ENCODE peak calls at places on chromosomes 5 and 9, in six cellular contexts. K, N, B, H, A and W are unnamed samples.

GRCh38 chr9:34454571-34455065 is 3.8 kb downstream of the FAM219A start:
- DNase-seq in H (peak; percentile 14), B (no peak), K (no peak), A (no peak), N (no peak), W (no peak)

GRCh38 chr9:15087031-15087417 is 176.8 kb upstream of the FREM1 start:
- DNase-seq in B (no peak), N (no peak), K (no peak), H (no peak), A (no peak), W (no peak)

GRCh38 chr5:3350781-3351180 is 244.9 kb upstream of the IRX1 start:
- DNase-seq in H (no peak), B (no peak), K (no peak), A (no peak), N (no peak), W (no peak)

GRCh38 chr5:154244476-154244875 is 53.9 kb downstream of the GALNT10 start:
- DNase-seq in N (no peak), K (no peak), H (no peak), A (no peak), B (no peak), W (no peak)

GRCh38 chr5:94793113-94793815 is 174.8 kb downstream of the SLF1 start:
- DNase-seq in K (no peak), N (peak; percentile 35), H (no peak), B (no peak), A (peak; percentile 92), W (peak; percentile 21)

GRCh38 chr9:134839441-134840125 is 41.0 kb upstream of the FCN2 start:
- DNase-seq in H (peak; percentile 34), A (no peak), K (no peak), B (no peak), N (no peak), W (no peak)

GRCh38 chr5:135010502-135011354 is 23.3 kb downstream of the PITX1 start:
- DNase-seq in B (peak; percentile 18), H (no peak), N (no peak), A (no peak), K (no peak), W (no peak)

GRCh38 chr5:91283326-91283725 is 99.8 kb downstream of the ARRDC3 start:
- DNase-seq in N (no peak), A (no peak), B (no peak), K (no peak), H (no peak), W (no peak)

GRCh38 chr9:112881366-112881765 is 9.3 kb downstream of the SLC46A2 start:
- DNase-seq in B (no peak), K (no peak), A (no peak), H (no peak), N (no peak), W (no peak)

GRCh38 chr9:21317956-21318923 is 13.1 kb upstream of the IFNA5 start:
- DNase-seq in B (peak; percentile 24), K (no peak), H (no peak), A (no peak), N (no peak), W (no peak)

GRCh38 chr9:136846376-136847064 is 2.7 kb upstream of the PHPT1 start:
- DNase-seq in A (no peak), H (no peak), B (no peak), N (no peak), K (no peak), W (no peak)

GRCh38 chr5:178385472-178385853 is 152.9 kb upstream of the PHYKPL start:
- DNase-seq in A (no peak), H (no peak), N (no peak), B (no peak), K (no peak), W (no peak)

GRCh38 chr5:73544429-73545402 is 20.7 kb downstream of the ANKRA2 start:
- DNase-seq in K (no peak), A (no peak), N (no peak), B (peak; percentile 100), H (no peak), W (no peak)

GRCh38 chr5:36241636-36242533 is at the start of gene NADK2:
- DNase-seq in K (peak; percentile 91), H (peak; percentile 99), B (peak; percentile 94), N (peak; percentile 88), A (peak; percentile 61), W (peak; percentile 80)

GRCh38 chr5:170348069-170348702 is 41.0 kb downstream of the KCNMB1 start:
- DNase-seq in A (no peak), H (no peak), N (no peak), B (no peak), K (no peak), W (no peak)

GRCh38 chr9:93897075-93897970 is 57.8 kb downstream of the BARX1 start:
- DNase-seq in B (no peak), K (no peak), A (no peak), H (no peak), N (peak; percentile 7), W (peak; percentile 7)

GRCh38 chr5:51958473-51958872 is 575.2 kb downstream of the ISL1 start:
- DNase-seq in B (no peak), K (no peak), H (no peak), A (no peak), N (no peak), W (no peak)

GRCh38 chr5:149041242-149041641 is 21.6 kb downstream of the SH3TC2 start:
- DNase-seq in B (no peak), H (no peak), K (no peak), N (no peak), A (no peak), W (no peak)

GRCh38 chr9:69229367-69229766 is 55.3 kb downstream of the TJP2 start:
- DNase-seq in B (no peak), H (no peak), K (no peak), A (no peak), N (no peak), W (no peak)

GRCh38 chr5:181121675-181122561 is 9.1 kb downstream of the OR2V1 start:
- DNase-seq in N (no peak), A (no peak), B (no peak), H (no peak), K (no peak), W (no peak)

GRCh38 chr5:131417240-131417869 is 153.5 kb downstream of the CDC42SE2 start:
- DNase-seq in H (peak; percentile 61), K (peak; percentile 17), A (peak; percentile 34), N (peak; percentile 40), B (peak; percentile 56), W (no peak)

GRCh38 chr9:95449016-95449415 is 67.8 kb downstream of the PTCH1 start:
- DNase-seq in A (no peak), N (no peak), H (no peak), B (no peak), K (no peak), W (no peak)

GRCh38 chr5:90529939-90530677 is 724 bp upstream of the LYSMD3 start:
- DNase-seq in N (no peak), A (peak; percentile 51), B (peak; percentile 67), H (peak; percentile 58), K (no peak), W (peak; percentile 28)

GRCh38 chr9:86469476-86470087 is 115.4 kb upstream of the TUT7 start:
- DNase-seq in H (no peak), A (no peak), B (no peak), K (no peak), N (no peak), W (no peak)

GRCh38 chr9:133199648-133200321 is 9.3 kb downstream of the OBP2B start:
- DNase-seq in A (no peak), B (no peak), H (no peak), N (no peak), K (no peak), W (no peak)

GRCh38 chr5:57842376-57843015 is 359.9 kb upstream of the ACTBL2 start:
- DNase-seq in B (no peak), K (no peak), H (no peak), A (no peak), N (no peak), W (no peak)

GRCh38 chr5:65674749-65675148 is 47.2 kb downstream of the SGTB start:
- DNase-seq in B (no peak), N (no peak), H (no peak), A (no peak), K (no peak), W (no peak)

GRCh38 chr5:149420509-149421371 is 41.6 kb upstream of the IL17B start:
- DNase-seq in K (no peak), H (no peak), N (no peak), A (no peak), B (no peak), W (no peak)

GRCh38 chr5:99453181-99453580 is 524.4 kb upstream of the CHD1 start:
- DNase-seq in A (no peak), K (no peak), N (no peak), H (no peak), B (no peak), W (no peak)

GRCh38 chr5:145975361-145976066 is 39.1 kb downstream of the SH3RF2 start:
- DNase-seq in B (peak; percentile 93), N (no peak), A (no peak), H (no peak), K (no peak), W (no peak)

GRCh38 chr5:56440871-56441740 is 208.0 kb upstream of the ANKRD55 start:
- DNase-seq in N (no peak), K (no peak), A (no peak), H (no peak), B (peak; percentile 96), W (no peak)

GRCh38 chr9:93613791-93614190 is 37.4 kb downstream of the PHF2 start:
- DNase-seq in K (no peak), A (no peak), H (no peak), B (no peak), N (no peak), W (no peak)

GRCh38 chr5:124718376-124718775 is 28.1 kb downstream of the ZNF608 start:
- DNase-seq in A (no peak), B (no peak), N (no peak), H (no peak), K (no peak), W (no peak)

GRCh38 chr9:108325406-108325805 is 530.4 kb downstream of the ACTL7B start:
- DNase-seq in N (no peak), B (no peak), K (no peak), A (no peak), H (no peak), W (no peak)
- TF ChIP-seq POLR2A in N (no peak), B (no peak), K (no peak), A (no peak), H (no peak), W (no peak)

DNA sequence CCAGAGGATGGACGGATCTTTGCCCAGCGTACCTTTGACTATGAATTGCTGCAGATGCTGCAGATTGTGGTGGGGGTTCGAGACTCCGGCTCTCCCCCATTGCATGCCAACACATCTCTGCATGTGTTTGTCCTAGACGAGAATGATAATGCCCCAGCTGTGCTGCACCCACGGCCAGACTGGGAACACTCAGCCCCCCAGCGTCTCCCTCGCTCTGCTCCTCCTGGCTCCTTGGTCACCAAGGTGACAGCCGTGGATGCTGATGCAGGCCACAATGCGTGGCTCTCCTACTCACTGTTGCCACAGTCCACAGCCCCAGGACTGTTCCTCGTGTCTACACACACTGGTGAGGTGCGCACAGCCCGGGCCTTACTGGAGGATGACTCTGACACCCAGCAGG is 1.9 kb downstream of the PCDHGC5 start:
- DNase-seq in N (no peak), K (no peak), A (no peak), H (no peak), B (no peak), W (no peak)
- TF ChIP-seq POLR2AphosphoS5 in N (no peak), K (no peak), A (no peak), H (no peak), B (no peak), W (no peak)

GRCh38 chr5:172293054-172293744 is 9.6 kb upstream of the UBTD2 start:
- DNase-seq in H (peak; percentile 22), A (no peak), K (peak; percentile 27), B (peak; percentile 80), N (peak; percentile 48), W (no peak)
- TF ChIP-seq TAF1 in H (no peak), A (no peak), K (no peak), B (no peak), N (no peak), W (no peak)

GRCh38 chr9:131651160-131651559 is 88.7 kb downstream of the RAPGEF1 start:
- DNase-seq in B (no peak), N (no peak), K (no peak), H (no peak), A (no peak), W (no peak)
- TF ChIP-seq POLR2A in B (no peak), N (no peak), K (no peak), H (no peak), A (no peak), W (no peak)